ENCODE peak calls at places on chromosomes 11 and 22, in nine cellular contexts. One of them, this sample, is unnamed.

GRCh38 chr11:66055021-66055420 is 2.9 kb downstream of the SF3B2 start:
- DNase-seq in stimulated activated CD8-positive, alpha-beta memory T cell treated with anti-CD3 and anti-CD28 coated beads, Interleukin-12 subunit alpha, Interleukin-12 subunit beta, amount 100 ng/mL, for 4 hours: no peak
- DNase-seq in frontal cortex: no peak
- DNase-seq in COR-L47: no peak
- DNase-seq in SW 1271: no peak
- DNase-seq in neural crest cell: no peak
- DNase-seq in naive thymus-derived CD8-positive, alpha-beta T cell: no peak
- DNase-seq in activated T-cell treated with anti-CD3 and anti-CD28 coated beads for 48 hours: no peak
- DNase-seq in NCI-H524: no peak
- DNase-seq in this sample: no peak

GRCh38 chr22:37121887-37122591 is 12.5 kb upstream of the TMPRSS6 start:
- DNase-seq in stimulated activated CD8-positive, alpha-beta memory T cell treated with anti-CD3 and anti-CD28 coated beads, Interleukin-12 subunit alpha, Interleukin-12 subunit beta, amount 100 ng/mL, for 4 hours: peak
- DNase-seq in frontal cortex: no peak
- DNase-seq in COR-L47: peak
- DNase-seq in SW 1271: peak
- DNase-seq in neural crest cell: no peak
- DNase-seq in naive thymus-derived CD8-positive, alpha-beta T cell: peak
- DNase-seq in activated T-cell treated with anti-CD3 and anti-CD28 coated beads for 48 hours: peak
- DNase-seq in NCI-H524: no peak
- DNase-seq in this sample: peak

GRCh38 chr22:43435851-43436535 is 24.2 kb downstream of the MPPED1 start:
- DNase-seq in stimulated activated CD8-positive, alpha-beta memory T cell treated with anti-CD3 and anti-CD28 coated beads, Interleukin-12 subunit alpha, Interleukin-12 subunit beta, amount 100 ng/mL, for 4 hours: no peak
- DNase-seq in frontal cortex: no peak
- DNase-seq in COR-L47: peak
- DNase-seq in SW 1271: no peak
- DNase-seq in neural crest cell: no peak
- DNase-seq in naive thymus-derived CD8-positive, alpha-beta T cell: no peak
- DNase-seq in activated T-cell treated with anti-CD3 and anti-CD28 coated beads for 48 hours: no peak
- DNase-seq in NCI-H524: peak
- DNase-seq in this sample: no peak

GRCh38 chr11:93775289-93775688 is 8.8 kb upstream of the MED17 start:
- DNase-seq in stimulated activated CD8-positive, alpha-beta memory T cell treated with anti-CD3 and anti-CD28 coated beads, Interleukin-12 subunit alpha, Interleukin-12 subunit beta, amount 100 ng/mL, for 4 hours: no peak
- DNase-seq in frontal cortex: no peak
- DNase-seq in COR-L47: no peak
- DNase-seq in SW 1271: peak
- DNase-seq in neural crest cell: peak
- DNase-seq in naive thymus-derived CD8-positive, alpha-beta T cell: no peak
- DNase-seq in activated T-cell treated with anti-CD3 and anti-CD28 coated beads for 48 hours: no peak
- DNase-seq in NCI-H524: peak
- DNase-seq in this sample: no peak

GRCh38 chr11:64534950-64535349 is 56.1 kb upstream of the SLC22A12 start:
- DNase-seq in stimulated activated CD8-positive, alpha-beta memory T cell treated with anti-CD3 and anti-CD28 coated beads, Interleukin-12 subunit alpha, Interleukin-12 subunit beta, amount 100 ng/mL, for 4 hours: no peak
- DNase-seq in frontal cortex: no peak
- DNase-seq in COR-L47: no peak
- DNase-seq in SW 1271: no peak
- DNase-seq in neural crest cell: no peak
- DNase-seq in naive thymus-derived CD8-positive, alpha-beta T cell: peak
- DNase-seq in activated T-cell treated with anti-CD3 and anti-CD28 coated beads for 48 hours: no peak
- DNase-seq in NCI-H524: no peak
- DNase-seq in this sample: no peak

GRCh38 chr11:85643255-85643654 is 4.5 kb upstream of the TMEM126A start:
- DNase-seq in stimulated activated CD8-positive, alpha-beta memory T cell treated with anti-CD3 and anti-CD28 coated beads, Interleukin-12 subunit alpha, Interleukin-12 subunit beta, amount 100 ng/mL, for 4 hours: no peak
- DNase-seq in frontal cortex: no peak
- DNase-seq in COR-L47: no peak
- DNase-seq in SW 1271: no peak
- DNase-seq in neural crest cell: no peak
- DNase-seq in naive thymus-derived CD8-positive, alpha-beta T cell: no peak
- DNase-seq in activated T-cell treated with anti-CD3 and anti-CD28 coated beads for 48 hours: no peak
- DNase-seq in NCI-H524: no peak
- DNase-seq in this sample: no peak

GRCh38 chr11:19644316-19644715 is 68.3 kb upstream of the NAV2 start:
- DNase-seq in stimulated activated CD8-positive, alpha-beta memory T cell treated with anti-CD3 and anti-CD28 coated beads, Interleukin-12 subunit alpha, Interleukin-12 subunit beta, amount 100 ng/mL, for 4 hours: no peak
- DNase-seq in frontal cortex: no peak
- DNase-seq in COR-L47: no peak
- DNase-seq in SW 1271: no peak
- DNase-seq in neural crest cell: no peak
- DNase-seq in naive thymus-derived CD8-positive, alpha-beta T cell: no peak
- DNase-seq in activated T-cell treated with anti-CD3 and anti-CD28 coated beads for 48 hours: no peak
- DNase-seq in NCI-H524: no peak
- DNase-seq in this sample: no peak

GRCh38 chr11:90204832-90205646 is 17.8 kb downstream of the CHORDC1 start:
- DNase-seq in stimulated activated CD8-positive, alpha-beta memory T cell treated with anti-CD3 and anti-CD28 coated beads, Interleukin-12 subunit alpha, Interleukin-12 subunit beta, amount 100 ng/mL, for 4 hours: no peak
- DNase-seq in frontal cortex: no peak
- DNase-seq in COR-L47: no peak
- DNase-seq in SW 1271: peak
- DNase-seq in neural crest cell: no peak
- DNase-seq in naive thymus-derived CD8-positive, alpha-beta T cell: no peak
- DNase-seq in activated T-cell treated with anti-CD3 and anti-CD28 coated beads for 48 hours: no peak
- DNase-seq in NCI-H524: peak
- DNase-seq in this sample: no peak

GRCh38 chr11:2801711-2802388 is 83.7 kb downstream of the CDKN1C start:
- DNase-seq in stimulated activated CD8-positive, alpha-beta memory T cell treated with anti-CD3 and anti-CD28 coated beads, Interleukin-12 subunit alpha, Interleukin-12 subunit beta, amount 100 ng/mL, for 4 hours: no peak
- DNase-seq in frontal cortex: no peak
- DNase-seq in COR-L47: no peak
- DNase-seq in SW 1271: no peak
- DNase-seq in neural crest cell: no peak
- DNase-seq in naive thymus-derived CD8-positive, alpha-beta T cell: peak
- DNase-seq in activated T-cell treated with anti-CD3 and anti-CD28 coated beads for 48 hours: no peak
- DNase-seq in NCI-H524: no peak
- DNase-seq in this sample: no peak

GRCh38 chr11:26792956-26793355 is 71.1 kb upstream of the SLC5A12 start:
- DNase-seq in stimulated activated CD8-positive, alpha-beta memory T cell treated with anti-CD3 and anti-CD28 coated beads, Interleukin-12 subunit alpha, Interleukin-12 subunit beta, amount 100 ng/mL, for 4 hours: no peak
- DNase-seq in frontal cortex: no peak
- DNase-seq in COR-L47: no peak
- DNase-seq in SW 1271: no peak
- DNase-seq in neural crest cell: no peak
- DNase-seq in naive thymus-derived CD8-positive, alpha-beta T cell: no peak
- DNase-seq in activated T-cell treated with anti-CD3 and anti-CD28 coated beads for 48 hours: no peak
- DNase-seq in NCI-H524: no peak
- DNase-seq in this sample: no peak

GRCh38 chr11:31437742-31438435 is 68.2 kb downstream of the DNAJC24 start:
- DNase-seq in stimulated activated CD8-positive, alpha-beta memory T cell treated with anti-CD3 and anti-CD28 coated beads, Interleukin-12 subunit alpha, Interleukin-12 subunit beta, amount 100 ng/mL, for 4 hours: no peak
- DNase-seq in frontal cortex: no peak
- DNase-seq in COR-L47: no peak
- DNase-seq in SW 1271: no peak
- DNase-seq in neural crest cell: no peak
- DNase-seq in naive thymus-derived CD8-positive, alpha-beta T cell: no peak
- DNase-seq in activated T-cell treated with anti-CD3 and anti-CD28 coated beads for 48 hours: no peak
- DNase-seq in NCI-H524: no peak
- DNase-seq in this sample: no peak

GRCh38 chr22:17569971-17570511 is 6.7 kb downstream of the SLC25A18 start:
- DNase-seq in stimulated activated CD8-positive, alpha-beta memory T cell treated with anti-CD3 and anti-CD28 coated beads, Interleukin-12 subunit alpha, Interleukin-12 subunit beta, amount 100 ng/mL, for 4 hours: no peak
- DNase-seq in frontal cortex: no peak
- DNase-seq in COR-L47: peak
- DNase-seq in SW 1271: no peak
- DNase-seq in neural crest cell: no peak
- DNase-seq in naive thymus-derived CD8-positive, alpha-beta T cell: no peak
- DNase-seq in activated T-cell treated with anti-CD3 and anti-CD28 coated beads for 48 hours: no peak
- DNase-seq in NCI-H524: no peak
- DNase-seq in this sample: no peak

GRCh38 chr22:45008853-45009751 is 703 bp downstream of the PHF21B start:
- DNase-seq in stimulated activated CD8-positive, alpha-beta memory T cell treated with anti-CD3 and anti-CD28 coated beads, Interleukin-12 subunit alpha, Interleukin-12 subunit beta, amount 100 ng/mL, for 4 hours: no peak
- DNase-seq in frontal cortex: peak
- DNase-seq in COR-L47: no peak
- DNase-seq in SW 1271: no peak
- DNase-seq in neural crest cell: peak
- DNase-seq in naive thymus-derived CD8-positive, alpha-beta T cell: no peak
- DNase-seq in activated T-cell treated with anti-CD3 and anti-CD28 coated beads for 48 hours: no peak
- DNase-seq in NCI-H524: peak
- DNase-seq in this sample: no peak

GRCh38 chr22:25847451-25847850 is 105.5 kb downstream of the MYO18B start:
- DNase-seq in stimulated activated CD8-positive, alpha-beta memory T cell treated with anti-CD3 and anti-CD28 coated beads, Interleukin-12 subunit alpha, Interleukin-12 subunit beta, amount 100 ng/mL, for 4 hours: no peak
- DNase-seq in frontal cortex: no peak
- DNase-seq in COR-L47: no peak
- DNase-seq in SW 1271: no peak
- DNase-seq in neural crest cell: no peak
- DNase-seq in naive thymus-derived CD8-positive, alpha-beta T cell: no peak
- DNase-seq in activated T-cell treated with anti-CD3 and anti-CD28 coated beads for 48 hours: no peak
- DNase-seq in NCI-H524: no peak
- DNase-seq in this sample: no peak

GRCh38 chr11:84825140-84825539 is 802.0 kb downstream of the DLG2 start:
- DNase-seq in stimulated activated CD8-positive, alpha-beta memory T cell treated with anti-CD3 and anti-CD28 coated beads, Interleukin-12 subunit alpha, Interleukin-12 subunit beta, amount 100 ng/mL, for 4 hours: no peak
- DNase-seq in frontal cortex: no peak
- DNase-seq in COR-L47: no peak
- DNase-seq in SW 1271: no peak
- DNase-seq in neural crest cell: no peak
- DNase-seq in naive thymus-derived CD8-positive, alpha-beta T cell: no peak
- DNase-seq in activated T-cell treated with anti-CD3 and anti-CD28 coated beads for 48 hours: no peak
- DNase-seq in NCI-H524: no peak
- DNase-seq in this sample: no peak

GRCh38 chr11:131687291-131688055 is 317.1 kb downstream of the NTM start:
- DNase-seq in stimulated activated CD8-positive, alpha-beta memory T cell treated with anti-CD3 and anti-CD28 coated beads, Interleukin-12 subunit alpha, Interleukin-12 subunit beta, amount 100 ng/mL, for 4 hours: no peak
- DNase-seq in frontal cortex: no peak
- DNase-seq in COR-L47: no peak
- DNase-seq in SW 1271: no peak
- DNase-seq in neural crest cell: no peak
- DNase-seq in naive thymus-derived CD8-positive, alpha-beta T cell: no peak
- DNase-seq in activated T-cell treated with anti-CD3 and anti-CD28 coated beads for 48 hours: no peak
- DNase-seq in NCI-H524: no peak
- DNase-seq in this sample: no peak

GRCh38 chr22:41775976-41776375 is 24.5 kb upstream of the CCDC134 start:
- DNase-seq in stimulated activated CD8-positive, alpha-beta memory T cell treated with anti-CD3 and anti-CD28 coated beads, Interleukin-12 subunit alpha, Interleukin-12 subunit beta, amount 100 ng/mL, for 4 hours: no peak
- DNase-seq in frontal cortex: no peak
- DNase-seq in COR-L47: no peak
- DNase-seq in SW 1271: no peak
- DNase-seq in neural crest cell: no peak
- DNase-seq in naive thymus-derived CD8-positive, alpha-beta T cell: no peak
- DNase-seq in activated T-cell treated with anti-CD3 and anti-CD28 coated beads for 48 hours: no peak
- DNase-seq in NCI-H524: no peak
- DNase-seq in this sample: no peak

GRCh38 chr11:121478895-121479281 is 26.1 kb upstream of the SORL1-AS1 start:
- DNase-seq in stimulated activated CD8-positive, alpha-beta memory T cell treated with anti-CD3 and anti-CD28 coated beads, Interleukin-12 subunit alpha, Interleukin-12 subunit beta, amount 100 ng/mL, for 4 hours: no peak
- DNase-seq in frontal cortex: no peak
- DNase-seq in COR-L47: no peak
- DNase-seq in SW 1271: no peak
- DNase-seq in neural crest cell: no peak
- DNase-seq in naive thymus-derived CD8-positive, alpha-beta T cell: no peak
- DNase-seq in activated T-cell treated with anti-CD3 and anti-CD28 coated beads for 48 hours: no peak
- DNase-seq in NCI-H524: no peak
- DNase-seq in this sample: no peak

GRCh38 chr11:64650923-64651523 is 60.0 kb downstream of the SLC22A12 start:
- DNase-seq in stimulated activated CD8-positive, alpha-beta memory T cell treated with anti-CD3 and anti-CD28 coated beads, Interleukin-12 subunit alpha, Interleukin-12 subunit beta, amount 100 ng/mL, for 4 hours: no peak
- DNase-seq in frontal cortex: no peak
- DNase-seq in COR-L47: no peak
- DNase-seq in SW 1271: peak
- DNase-seq in neural crest cell: no peak
- DNase-seq in naive thymus-derived CD8-positive, alpha-beta T cell: no peak
- DNase-seq in activated T-cell treated with anti-CD3 and anti-CD28 coated beads for 48 hours: no peak
- DNase-seq in NCI-H524: peak
- DNase-seq in this sample: no peak

GRCh38 chr22:49849161-49850020 is 4.3 kb upstream of the ZBED4 start:
- DNase-seq in stimulated activated CD8-positive, alpha-beta memory T cell treated with anti-CD3 and anti-CD28 coated beads, Interleukin-12 subunit alpha, Interleukin-12 subunit beta, amount 100 ng/mL, for 4 hours: no peak
- DNase-seq in frontal cortex: no peak
- DNase-seq in COR-L47: no peak
- DNase-seq in SW 1271: no peak
- DNase-seq in neural crest cell: no peak
- DNase-seq in naive thymus-derived CD8-positive, alpha-beta T cell: no peak
- DNase-seq in activated T-cell treated with anti-CD3 and anti-CD28 coated beads for 48 hours: no peak
- DNase-seq in NCI-H524: no peak
- DNase-seq in this sample: no peak

This sample was measured in GM12891.